ENCODE peak calls at places on chromosomes 4 and X, in eight cellular contexts. K is pancreas; U is activated CD4-positive, alpha-beta T cell treated with anti-CD3 and anti-CD28 coated beads, Interleukin-2, amount 50 U/mL, for 24 hours; H is RCC 7860; R is lung; F is esophagus squamous epithelium; N is iPS DF 19.7; E is NCI-H1694. S is an unnamed sample.

GRCh38 chr4:125677665-125678307 is 363.0 kb downstream of the FAT4 start:
- DNase-seq in K (no peak), U (no peak), H (no peak), R (no peak), F (no peak), N (no peak), E (no peak), S (peak)

GRCh38 chr4:119659576-119659975 is 31.0 kb upstream of the PDE5A start:
- DNase-seq in K (no peak), U (no peak), H (no peak), R (no peak), F (no peak), N (no peak), E (no peak), S (no peak)

GRCh38 chr4:98564847-98565246 is 93.6 kb downstream of the TSPAN5 start:
- DNase-seq in K (no peak), U (no peak), H (no peak), R (no peak), F (no peak), N (no peak), E (no peak), S (no peak)

GRCh38 chrX:72057331-72057730 is 74.4 kb downstream of the RTL5 start:
- DNase-seq in K (no peak), U (no peak), H (no peak), R (no peak), F (no peak), N (no peak), E (no peak), S (peak)

GRCh38 chr4:151887151-151887815 is 126.5 kb upstream of the GATB start:
- DNase-seq in K (no peak), U (no peak), H (peak), R (no peak), F (no peak), N (no peak), E (no peak), S (peak)

GRCh38 chr4:186759990-186760389 is 36.3 kb upstream of the FAT1 start:
- DNase-seq in K (no peak), U (no peak), H (no peak), R (no peak), F (no peak), N (no peak), E (no peak), S (no peak)

GRCh38 chrX:18674788-18675735 is 3.2 kb upstream of the RS1 start:
- DNase-seq in K (peak), U (peak), H (peak), R (peak), F (peak), N (no peak), E (peak), S (peak)

GRCh38 chr4:2871466-2871865 is 27.8 kb downstream of the ADD1 start:
- DNase-seq in K (no peak), U (no peak), H (no peak), R (no peak), F (no peak), N (no peak), E (no peak), S (no peak)

GRCh38 chrX:16953606-16954211 is 7.3 kb downstream of the REPS2 start:
- DNase-seq in K (no peak), U (no peak), H (no peak), R (no peak), F (no peak), N (no peak), E (no peak), S (no peak)

GRCh38 chr4:142901166-142901662 is 55.1 kb upstream of the INPP4B start:
- DNase-seq in K (no peak), U (no peak), H (peak), R (no peak), F (no peak), N (no peak), E (no peak), S (no peak)

GRCh38 chr4:77229433-77229832 is 72.4 kb downstream of the CCNG2 start:
- DNase-seq in K (no peak), U (no peak), H (no peak), R (no peak), F (no peak), N (no peak), E (no peak), S (no peak)

GRCh38 chr4:109571494-109571893 is 11.4 kb downstream of the MCUB start:
- DNase-seq in K (no peak), U (no peak), H (no peak), R (no peak), F (no peak), N (no peak), E (no peak), S (no peak)

GRCh38 chr4:181688416-181688815 is 554.8 kb upstream of the TENM3 start:
- DNase-seq in K (no peak), U (no peak), H (peak), R (no peak), F (no peak), N (no peak), E (no peak), S (no peak)

GRCh38 chr4:6888506-6889071 is 21.0 kb upstream of the TBC1D14 start:
- DNase-seq in K (no peak), U (no peak), H (no peak), R (no peak), F (no peak), N (no peak), E (no peak), S (no peak)

GRCh38 chr4:159077702-159078495 is 25.0 kb upstream of the RAPGEF2 start:
- DNase-seq in K (no peak), U (no peak), H (no peak), R (no peak), F (no peak), N (no peak), E (no peak), S (peak)

GRCh38 chr4:8771666-8772065 is 100.0 kb downstream of the HMX1 start:
- DNase-seq in K (no peak), U (no peak), H (no peak), R (no peak), F (no peak), N (no peak), E (no peak), S (no peak)

GRCh38 chr4:171813195-171813955 is at the start of gene GALNTL6:
- DNase-seq in K (no peak), U (no peak), H (no peak), R (no peak), F (no peak), N (no peak), E (no peak), S (no peak)

GRCh38 chrX:136711147-136711546 is 63.2 kb downstream of the CD40LG start:
- DNase-seq in K (no peak), U (no peak), H (peak), R (no peak), F (no peak), N (no peak), E (no peak), S (peak)

GRCh38 chrX:7076245-7076661 is 71.3 kb upstream of the STS start:
- DNase-seq in K (no peak), U (no peak), H (no peak), R (no peak), F (no peak), N (no peak), E (no peak), S (no peak)

GRCh38 chrX:27336466-27337091 is 126.6 kb downstream of the PPP4R3C start:
- DNase-seq in K (peak), U (peak), H (no peak), R (peak), F (no peak), N (no peak), E (peak), S (peak)

GRCh38 chr4:177480796-177481195 is 38.6 kb upstream of the AGA start:
- DNase-seq in K (no peak), U (no peak), H (peak), R (no peak), F (no peak), N (no peak), E (no peak), S (peak)

GRCh38 chrX:48025561-48025960 is 18.8 kb downstream of the SPACA5 start:
- DNase-seq in K (peak), U (peak), H (peak), R (no peak), F (no peak), N (no peak), E (peak), S (peak)

GRCh38 chrX:56762707-56763555 is 33.9 kb downstream of the NBDY start:
- DNase-seq in K (no peak), U (no peak), H (no peak), R (no peak), F (no peak), N (no peak), E (no peak), S (no peak)

GRCh38 chrX:49310371-49310770 is 6.9 kb downstream of the GAGE10 start:
- DNase-seq in K (no peak), U (no peak), H (no peak), R (no peak), F (no peak), N (no peak), E (no peak), S (no peak)

GRCh38 chr4:10296730-10297129 is 160.5 kb downstream of the ZNF518B start:
- DNase-seq in K (no peak), U (no peak), H (no peak), R (no peak), F (no peak), N (no peak), E (no peak), S (peak)

GRCh38 chrX:153226344-153227190 is 47.5 kb downstream of the MAGEA1 start:
- DNase-seq in K (peak), U (no peak), H (peak), R (peak), F (no peak), N (peak), E (no peak), S (peak)

GRCh38 chr4:4533461-4534169 is 8.2 kb downstream of the STX18 start:
- DNase-seq in K (no peak), U (no peak), H (peak), R (no peak), F (no peak), N (no peak), E (no peak), S (peak)

GRCh38 chrX:1558761-1559468 is 21.9 kb upstream of the P2RY8 start:
- DNase-seq in K (no peak), U (no peak), H (no peak), R (no peak), F (no peak), N (no peak), E (peak), S (no peak)

GRCh38 chr4:119733431-119733830 is 104.8 kb upstream of the PDE5A start:
- DNase-seq in K (no peak), U (no peak), H (no peak), R (no peak), F (no peak), N (no peak), E (no peak), S (no peak)

GRCh38 chr4:187544461-187545053 is 451.0 kb upstream of the ZFP42 start:
- DNase-seq in K (no peak), U (no peak), H (no peak), R (no peak), F (no peak), N (no peak), E (no peak), S (no peak)

GRCh38 chr4:60611762-60612496 is 588.2 kb upstream of the ADGRL3 start:
- DNase-seq in K (no peak), U (no peak), H (no peak), R (no peak), F (no peak), N (no peak), E (no peak), S (no peak)

GRCh38 chr4:184383497-184384055 is 90.8 kb downstream of the IRF2 start:
- DNase-seq in K (peak), U (no peak), H (peak), R (no peak), F (no peak), N (no peak), E (no peak), S (no peak)

GRCh38 chr4:15531792-15532191 is 62.1 kb downstream of the CC2D2A start:
- DNase-seq in K (no peak), U (no peak), H (no peak), R (no peak), F (no peak), N (no peak), E (no peak), S (peak)

GRCh38 chrX:154979671-154980070 is 42.9 kb downstream of the F8 start:
- DNase-seq in K (no peak), U (no peak), H (no peak), R (no peak), F (no peak), N (no peak), E (no peak), S (no peak)

S was measured in OCI-M1.